ENCODE peak calls at places on chromosome 7, in four cellular contexts. P is COR-L47, C is ELR, O is HuH-7. Y is an unnamed sample.

GRCh38 chr7:111855161-111855841 is 293.0 kb upstream of the IMMP2L start:
- DNase-seq in P (peak), C (peak), O (peak), Y (peak)

GRCh38 chr7:37318541-37318940 is 130.1 kb downstream of the ELMO1 start:
- DNase-seq in P (no peak), C (no peak), O (no peak), Y (no peak)

GRCh38 chr7:128099204-128099671 is 68.0 kb upstream of the LRRC4 start:
- DNase-seq in P (no peak), C (peak), O (no peak), Y (no peak)

GRCh38 chr7:1710936-1711335 is 40.9 kb downstream of the ELFN1 start:
- DNase-seq in P (no peak), C (no peak), O (no peak), Y (no peak)

GRCh38 chr7:82325416-82325815 is 118.2 kb downstream of the CACNA2D1 start:
- DNase-seq in P (no peak), C (no peak), O (no peak), Y (peak)

GRCh38 chr7:43249808-43250145 is 137.3 kb downstream of the HECW1 start:
- DNase-seq in P (no peak), C (peak), O (no peak), Y (peak)

GRCh38 chr7:129943352-129943751 is 9.4 kb downstream of the UBE2H start:
- DNase-seq in P (no peak), C (no peak), O (no peak), Y (no peak)

GRCh38 chr7:96723622-96724021 is 14.0 kb upstream of the SEM1 start:
- DNase-seq in P (no peak), C (no peak), O (no peak), Y (no peak)

GRCh38 chr7:150903627-150904026 is 51.3 kb downstream of the AOC1 start:
- DNase-seq in P (peak), C (peak), O (no peak), Y (peak)

GRCh38 chr7:18086165-18087030 is 58.8 kb upstream of the PRPS1L1 start:
- DNase-seq in P (peak), C (peak), O (peak), Y (peak)

GRCh38 chr7:150668472-150668911 is 17.0 kb upstream of the GIMAP2 start:
- DNase-seq in P (no peak), C (no peak), O (no peak), Y (no peak)

GRCh38 chr7:151122276-151122675 is 36.0 kb downstream of the AGAP3 start:
- DNase-seq in P (no peak), C (no peak), O (no peak), Y (no peak)

GRCh38 chr7:50632561-50633413 is 67.6 kb upstream of the DDC start:
- DNase-seq in P (peak), C (peak), O (peak), Y (peak)

GRCh38 chr7:31744294-31744874 is 57.4 kb downstream of the PPP1R17 start:
- DNase-seq in P (peak), C (peak), O (peak), Y (peak)

GRCh38 chr7:35785250-35785649 is 15.6 kb upstream of the SEPTIN7 start:
- DNase-seq in P (no peak), C (no peak), O (no peak), Y (no peak)

GRCh38 chr7:407706-408539 is 111.7 kb downstream of the PDGFA start:
- DNase-seq in P (no peak), C (no peak), O (no peak), Y (no peak)

GRCh38 chr7:136869006-136869961 is 832 bp downstream of the CHRM2 start:
- DNase-seq in P (no peak), C (peak), O (no peak), Y (peak)

GRCh38 chr7:105046414-105046813 is 32.4 kb downstream of the KMT2E start:
- DNase-seq in P (no peak), C (peak), O (no peak), Y (peak)

GRCh38 chr7:44240983-44241510 is 40.3 kb downstream of the YKT6 start:
- DNase-seq in P (peak), C (peak), O (peak), Y (peak)

GRCh38 chr7:74022507-74022906 is 5.5 kb upstream of the ELN start:
- DNase-seq in P (no peak), C (no peak), O (no peak), Y (no peak)

GRCh38 chr7:134625571-134625970 is 21.1 kb upstream of the BPGM start:
- DNase-seq in P (no peak), C (peak), O (no peak), Y (peak)

GRCh38 chr7:149330914-149331567 is 69.0 kb downstream of the ZNF783 start:
- DNase-seq in P (no peak), C (peak), O (no peak), Y (no peak)

GRCh38 chr7:151233111-151233701 is 923 bp downstream of the CHPF2 start:
- DNase-seq in P (peak), C (peak), O (peak), Y (peak)

GRCh38 chr7:117020605-117021002 is 67.3 kb downstream of the ST7 start:
- DNase-seq in P (peak), C (no peak), O (no peak), Y (no peak)

Y was measured in EL.